ENCODE peak calls at places on chromosomes 1 and 21, in six cellular contexts. V, J, H, Q, F and K are unnamed samples.

GRCh38 chr1:50783286-50783685 is 176.8 kb downstream of the FAF1 start:
- DNase-seq in V (no peak), J (no peak), H (no peak), Q (no peak), F (no peak), K (peak; percentile 28)

GRCh38 chr1:212311836-212312497 is 26.8 kb downstream of the PPP2R5A start:
- DNase-seq in V (no peak), J (no peak), H (no peak), Q (peak; percentile 69), F (no peak), K (no peak)

GRCh38 chr1:92398519-92398918 is 88.2 kb downstream of the GFI1 start:
- DNase-seq in V (no peak), J (no peak), H (no peak), Q (no peak), F (no peak), K (no peak)

GRCh38 chr1:2783069-2783434 is 18.4 kb downstream of the TTC34 start:
- DNase-seq in V (no peak), J (no peak), H (no peak), Q (no peak), F (no peak), K (no peak)

GRCh38 chr1:1033731-1034437 is 14.0 kb downstream of the AGRN start:
- DNase-seq in V (no peak), J (no peak), H (no peak), Q (no peak), F (no peak), K (no peak)

GRCh38 chr21:39911792-39912191 is 44.6 kb downstream of the PCP4 start:
- DNase-seq in V (no peak), J (no peak), H (no peak), Q (no peak), F (no peak), K (no peak)

GRCh38 chr1:106498238-106498637 is 558.2 kb upstream of the PRMT6 start:
- DNase-seq in V (no peak), J (no peak), H (no peak), Q (no peak), F (no peak), K (no peak)

GRCh38 chr1:66623812-66624211 is 89.9 kb downstream of the SGIP1 start:
- DNase-seq in V (no peak), J (no peak), H (no peak), Q (peak; percentile 76), F (no peak), K (no peak)

GRCh38 chr21:33968998-33969353 is 53.4 kb upstream of the ATP5PO start:
- DNase-seq in V (no peak), J (no peak), H (no peak), Q (peak; percentile 11), F (no peak), K (no peak)

GRCh38 chr21:15631342-15631741 is 98.4 kb upstream of the USP25 start:
- DNase-seq in V (peak; percentile 24), J (no peak), H (no peak), Q (peak; percentile 71), F (peak; percentile 10), K (no peak)

GRCh38 chr1:56688522-56689026 is 43.5 kb downstream of the PRKAA2 start:
- DNase-seq in V (peak; percentile 94), J (no peak), H (no peak), Q (peak; percentile 84), F (no peak), K (no peak)

GRCh38 chr21:36156815-36157670 is at the start of gene DOP1B:
- DNase-seq in V (no peak), J (no peak), H (peak; percentile 21), Q (no peak), F (no peak), K (peak; percentile 67)

GRCh38 chr1:207282049-207282448 is 39.4 kb upstream of the CD55 start:
- DNase-seq in V (no peak), J (no peak), H (no peak), Q (peak; percentile 53), F (no peak), K (no peak)

GRCh38 chr21:45054927-45055612 is 19.3 kb upstream of the ADARB1 start:
- DNase-seq in V (no peak), J (no peak), H (no peak), Q (no peak), F (no peak), K (no peak)

GRCh38 chr1:235725493-235725892 is 75.9 kb upstream of the GNG4 start:
- DNase-seq in V (no peak), J (no peak), H (no peak), Q (peak; percentile 28), F (no peak), K (no peak)

GRCh38 chr1:161273402-161273801 is 14.9 kb downstream of the PCP4L1 start:
- DNase-seq in V (no peak), J (no peak), H (no peak), Q (peak; percentile 21), F (no peak), K (no peak)

GRCh38 chr21:36506482-36506881 is 26.6 kb upstream of the CLDN14 start:
- DNase-seq in V (no peak), J (no peak), H (no peak), Q (no peak), F (no peak), K (no peak)

GRCh38 chr1:17348593-17349234 is 23.3 kb upstream of the PADI6 start:
- DNase-seq in V (no peak), J (no peak), H (no peak), Q (no peak), F (no peak), K (no peak)

GRCh38 chr1:209895709-209896108 is 42.3 kb upstream of the SYT14 start:
- DNase-seq in V (no peak), J (no peak), H (no peak), Q (peak; percentile 86), F (no peak), K (no peak)

GRCh38 chr1:167328762-167329483 is 108.2 kb downstream of the POU2F1 start:
- DNase-seq in V (no peak), J (no peak), H (no peak), Q (peak; percentile 0), F (no peak), K (peak; percentile 80)

GRCh38 chr1:55539652-55540512 is 324.7 kb upstream of the USP24 start:
- DNase-seq in V (no peak), J (no peak), H (no peak), Q (no peak), F (no peak), K (no peak)

GRCh38 chr1:56200446-56200845 is 378.9 kb downstream of the PLPP3 start:
- DNase-seq in V (no peak), J (no peak), H (no peak), Q (peak; percentile 46), F (no peak), K (peak; percentile 7)

GRCh38 chr1:8844421-8845063 is 27.1 kb upstream of the RERE start:
- DNase-seq in V (no peak), J (no peak), H (peak; percentile 35), Q (no peak), F (no peak), K (no peak)

GRCh38 chr1:192824511-192824910 is 15.7 kb downstream of the RGS2 start:
- DNase-seq in V (no peak), J (no peak), H (no peak), Q (no peak), F (no peak), K (no peak)

GRCh38 chr21:42676799-42677198 is 23.4 kb downstream of the PDE9A start:
- DNase-seq in V (no peak), J (no peak), H (no peak), Q (no peak), F (no peak), K (no peak)

GRCh38 chr1:150161747-150162581 is 12.2 kb downstream of the PLEKHO1 start:
- DNase-seq in V (peak; percentile 29), J (peak; percentile 28), H (no peak), Q (peak; percentile 49), F (no peak), K (no peak)

GRCh38 chr21:43708745-43709381 is 10.1 kb upstream of the PDXK start:
- DNase-seq in V (no peak), J (no peak), H (no peak), Q (no peak), F (no peak), K (no peak)

GRCh38 chr1:237250055-237250454 is 208.1 kb downstream of the RYR2 start:
- DNase-seq in V (no peak), J (no peak), H (no peak), Q (no peak), F (no peak), K (no peak)
- H3K9me3 ChIP-seq in V (no peaks in the 10 kb centered on the region), J (no peaks in the 10 kb centered on the region), H (no peaks in the 10 kb centered on the region), Q (peaks cover 3% of the 10 kb centered on the region), F (peaks cover 4% of the 10 kb centered on the region), K (no peaks in the 10 kb centered on the region)

DNA sequence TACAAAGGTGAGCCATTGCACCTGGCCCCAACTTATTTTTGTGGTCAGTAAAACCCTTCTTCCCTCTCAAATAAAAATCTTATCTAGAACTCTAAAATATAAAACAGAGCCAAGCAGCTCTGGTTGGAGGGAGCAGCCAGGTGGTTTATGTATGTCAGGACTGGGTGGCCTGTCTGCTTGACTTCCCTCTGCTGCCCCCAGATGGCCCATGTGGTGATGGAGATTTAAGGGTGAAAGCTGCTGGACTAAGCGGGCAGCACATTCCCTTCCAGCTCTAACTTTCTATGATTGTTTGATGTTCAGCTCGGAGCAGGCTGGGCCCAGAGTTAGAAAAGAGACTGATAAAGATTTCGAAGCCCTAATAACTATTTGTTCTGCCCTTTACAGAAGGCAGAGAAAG is 11.9 kb upstream of the PAQR6 start:
- DNase-seq in V (peak; percentile 38), J (peak; percentile 47), H (no peak), Q (no peak), F (no peak), K (peak; percentile 66)
- TF ChIP-seq CTCF in V (peak; percentile 9), J (no peak), H (no peak), Q (no peak), F (peak; percentile 33), K (peak; percentile 60)

DNA sequence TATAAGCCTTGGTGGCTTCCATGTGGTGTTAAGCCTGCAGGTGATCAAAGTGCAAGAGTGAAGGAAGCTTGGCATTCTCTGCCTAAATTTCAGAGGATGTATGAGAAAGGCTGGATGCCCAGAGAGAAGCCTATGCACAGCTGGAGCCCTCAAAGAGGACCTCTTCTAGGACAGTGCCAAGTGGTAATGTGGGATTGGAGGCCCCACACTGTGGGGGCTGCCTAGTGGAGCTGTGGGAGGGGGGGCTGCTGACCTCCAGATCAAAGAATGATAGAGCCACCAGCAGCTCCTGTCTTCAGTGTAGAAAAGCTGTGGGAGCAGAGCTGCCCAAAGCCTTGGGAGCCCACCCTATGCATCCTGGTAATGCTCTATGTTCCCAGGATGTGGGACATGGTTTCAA is 1512.7 kb upstream of the TPTE start:
- DNase-seq in V (peak; percentile 64), J (no peak), H (no peak), Q (no peak), F (no peak), K (no peak)
- H3K9me3 ChIP-seq in V (peaks cover 53% of the 10 kb centered on the region), J (no peaks in the 10 kb centered on the region), H (no peaks in the 10 kb centered on the region), Q (peaks cover 47% of the 10 kb centered on the region), F (peaks cover 54% of the 10 kb centered on the region), K (no peaks in the 10 kb centered on the region)

GRCh38 chr1:217313096-217313495 is 317.8 kb downstream of the GPATCH2 start:
- DNase-seq in V (no peak), J (no peak), H (no peak), Q (no peak), F (no peak), K (no peak)

GRCh38 chr1:217315346-217315745 is 315.5 kb downstream of the GPATCH2 start:
- DNase-seq in V (no peak), J (no peak), H (no peak), Q (peak; percentile 19), F (no peak), K (no peak)

DNA sequence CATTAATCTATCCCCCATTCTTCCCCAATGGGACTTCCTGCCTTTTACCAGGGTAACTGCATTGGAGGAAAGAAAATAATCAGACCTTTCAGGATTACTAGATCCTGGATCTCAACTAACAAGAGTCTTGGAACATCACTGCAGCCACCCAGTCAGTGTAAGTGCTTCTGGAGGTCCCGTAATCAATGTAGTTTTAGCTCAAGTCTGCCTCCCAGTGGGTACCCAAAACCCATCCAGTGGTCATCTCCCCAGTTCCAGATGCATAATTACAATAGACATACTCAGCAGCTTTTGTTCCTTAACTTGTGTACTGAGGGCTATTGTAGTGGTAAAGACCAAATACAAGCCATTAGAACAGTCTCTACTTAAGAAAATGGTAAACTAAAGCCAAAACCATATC is 319.1 kb downstream of the GPATCH2 start:
- DNase-seq in V (peak; percentile 11), J (no peak), H (no peak), Q (peak; percentile 20), F (no peak), K (peak; percentile 51)
- TF ChIP-seq CTCF in V (no peak), J (no peak), H (peak; percentile 23), Q (peak; percentile 30), F (no peak), K (peak; percentile 70)